ENCODE peak calls at places on chromosomes 16 and 17, in four cellular contexts. H, R, X and Y are unnamed samples.

GRCh38 chr16:4494746-4495490 is 18.7 kb downstream of the HMOX2 start:
- DNase-seq in H (peak; percentile 81), R (peak; percentile 86), X (peak; percentile 58), Y (peak; percentile 57)

GRCh38 chr17:27315322-27315721 is 21.4 kb downstream of the WSB1 start:
- DNase-seq in H (no peak), R (peak; percentile 94), X (no peak), Y (peak; percentile 83)

GRCh38 chr17:8384801-8385335 is 1.9 kb upstream of the RPL26 start:
- DNase-seq in H (peak; percentile 54), R (peak; percentile 93), X (peak; percentile 73), Y (peak; percentile 70)

GRCh38 chr17:41906465-41907184 is 12.1 kb downstream of the ACLY start:
- DNase-seq in H (no peak), R (peak; percentile 35), X (no peak), Y (no peak)

GRCh38 chr17:77388384-77389306 is 247.9 kb downstream of the SEC14L1 start:
- DNase-seq in H (no peak), R (no peak), X (no peak), Y (no peak)

GRCh38 chr17:7023576-7024401 is 939 bp downstream of the BCL6B start:
- DNase-seq in H (peak; percentile 86), R (peak; percentile 70), X (peak; percentile 42), Y (peak; percentile 55)

GRCh38 chr17:57135748-57136342 is 50.8 kb downstream of the AKAP1 start:
- DNase-seq in H (no peak), R (no peak), X (no peak), Y (no peak)

GRCh38 chr16:27980076-27980775 is 83.3 kb downstream of the GSG1L start:
- DNase-seq in H (no peak), R (no peak), X (no peak), Y (no peak)

GRCh38 chr17:80287806-80288579 is 27.3 kb downstream of the RNF213 start:
- DNase-seq in H (no peak), R (no peak), X (no peak), Y (no peak)

GRCh38 chr16:49441366-49441780 is 67.8 kb downstream of the C16orf78 start:
- DNase-seq in H (no peak), R (no peak), X (no peak), Y (peak; percentile 19)

GRCh38 chr17:43018008-43018853 is 4.0 kb downstream of the VAT1 start:
- DNase-seq in H (no peak), R (no peak), X (no peak), Y (no peak)

GRCh38 chr16:4075534-4075933 is 40.7 kb downstream of the ADCY9 start:
- DNase-seq in H (no peak), R (no peak), X (no peak), Y (no peak)

GRCh38 chr16:588639-588888 is 1.3 kb upstream of the RAB40C start:
- DNase-seq in H (no peak), R (peak; percentile 80), X (peak; percentile 25), Y (peak; percentile 83)

GRCh38 chr17:58072862-58073261 is 10.4 kb upstream of the DYNLL2 start:
- DNase-seq in H (no peak), R (no peak), X (no peak), Y (no peak)

GRCh38 chr17:79612468-79613194 is 1.8 kb upstream of the RBFOX3 start:
- DNase-seq in H (peak; percentile 63), R (peak; percentile 5), X (peak; percentile 79), Y (peak; percentile 20)

GRCh38 chr16:2785101-2785991 is 2.0 kb downstream of the PRSS33 start:
- DNase-seq in H (no peak), R (no peak), X (no peak), Y (no peak)
- H3K4me3 ChIP-seq in H (no peak overlapping the region), R (no peak overlapping the region), X (peak overlapping the region; percentile 46), Y (no peak overlapping the region)

DNA sequence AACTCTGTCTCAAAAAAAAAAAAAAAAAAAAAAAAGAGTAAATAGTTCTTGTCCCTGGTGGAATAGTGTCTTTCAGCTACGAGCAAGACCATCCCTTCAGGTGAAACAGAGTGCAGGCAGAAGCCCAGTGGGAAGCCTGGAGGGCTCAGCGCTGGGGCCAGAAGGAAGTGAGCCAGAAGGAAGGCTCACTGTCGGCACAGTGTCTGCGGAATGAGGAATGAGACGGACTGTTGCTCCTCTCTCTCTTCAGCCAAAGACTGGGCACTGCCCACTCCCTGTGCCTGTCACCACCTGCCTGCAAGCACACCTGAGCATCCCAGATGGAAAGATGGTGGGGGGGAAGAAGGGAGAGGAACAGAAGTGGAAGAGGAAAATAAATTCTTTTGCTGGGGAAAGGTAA is 7.5 kb downstream of the RSL1D1 start:
- DNase-seq in H (no peak), R (no peak), X (no peak), Y (no peak)
- H3K4me1 ChIP-seq in H (peaks cover under 1% of the 10 kb centered on the region), R (peaks cover 1% of the 10 kb centered on the region), X (peaks cover 2% of the 10 kb centered on the region), Y (peaks cover 6% of the 10 kb centered on the region)

GRCh38 chr16:17414916-17415315 is 55.8 kb downstream of the XYLT1 start:
- DNase-seq in H (no peak), R (no peak), X (no peak), Y (no peak)
- H3K9ac ChIP-seq in H (no peak overlapping the region), R (no peak overlapping the region), X (no peak overlapping the region), Y (no peak overlapping the region)

DNA sequence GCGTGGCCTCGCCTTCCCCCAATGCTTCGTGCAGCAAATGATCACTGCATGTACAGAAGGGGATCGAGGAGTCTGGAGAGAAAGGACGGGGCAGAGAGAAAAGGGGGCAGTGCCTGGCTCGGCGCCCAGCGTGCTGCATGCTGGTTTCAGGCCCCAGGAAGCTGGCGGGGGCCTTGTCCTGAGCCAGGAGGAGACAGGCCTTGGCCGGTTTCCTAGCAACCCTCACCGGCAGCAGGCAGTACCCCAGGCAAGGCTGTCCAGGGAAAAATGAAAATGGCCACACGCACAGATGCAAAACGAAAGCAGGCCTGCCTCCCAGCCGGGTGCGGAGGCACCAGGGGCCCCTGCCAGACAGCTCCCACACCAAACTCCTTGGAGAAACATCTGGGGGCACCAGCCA is 126.3 kb downstream of the ZFHX3 start:
- DNase-seq in H (no peak), R (peak; percentile 32), X (no peak), Y (peak; percentile 68)
- H3K4me3 ChIP-seq in H (no peak overlapping the region), R (no peak overlapping the region), X (no peak overlapping the region), Y (peak overlapping the region; percentile 3)

GRCh38 chr17:75392559-75392958 is 12.9 kb downstream of the GRB2 start:
- DNase-seq in H (no peak), R (no peak), X (peak; percentile 23), Y (no peak)
- H3K4me1 ChIP-seq in H (peaks cover 30% of the 10 kb centered on the region), R (no peaks in the 10 kb centered on the region), X (peaks cover 30% of the 10 kb centered on the region), Y (peaks cover 44% of the 10 kb centered on the region)

GRCh38 chr16:20910781-20911321 is 10.3 kb downstream of the LYRM1 start:
- DNase-seq in H (peak; percentile 75), R (peak; percentile 92), X (peak; percentile 91), Y (peak; percentile 84)
- H3K9ac ChIP-seq in H (peak overlapping the region; percentile 19), R (no peak overlapping the region), X (peak overlapping the region; percentile 83), Y (peak overlapping the region; percentile 52)

DNA sequence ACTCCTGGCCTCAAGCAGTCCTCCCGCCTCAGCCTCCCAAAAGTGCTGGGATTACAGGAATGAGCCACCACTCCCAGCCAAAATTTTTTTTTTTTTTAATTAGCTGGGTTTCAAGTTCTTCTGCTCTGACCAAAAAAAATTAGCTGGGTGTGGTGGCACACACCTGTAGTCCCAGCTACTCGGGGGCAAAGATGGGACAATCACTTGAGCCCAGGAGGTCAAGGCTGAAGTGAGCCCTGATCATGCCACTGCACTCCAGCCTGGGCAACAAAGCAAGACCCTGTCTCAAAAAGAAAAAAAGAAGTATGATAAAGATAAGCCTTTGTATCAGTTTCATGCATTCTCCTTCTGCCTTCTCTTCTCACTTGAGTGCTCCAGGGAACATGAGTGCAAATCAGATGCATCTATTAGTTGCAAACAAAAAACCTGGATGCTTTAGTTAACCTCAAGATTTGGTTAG is 1.9 kb downstream of the NQO1 start:
- DNase-seq in H (no peak), R (no peak), X (no peak), Y (no peak)
- H3K4me3 ChIP-seq in H (no peak overlapping the region), R (no peak overlapping the region), X (peak overlapping the region; percentile 85), Y (peak overlapping the region; percentile 83)

GRCh38 chr17:48552453-48553189 is 7.7 kb upstream of the HOXB2 start:
- DNase-seq in H (no peak), R (peak; percentile 74), X (no peak), Y (no peak)

GRCh38 chr17:48551206-48551597 is 6.3 kb upstream of the HOXB2 start:
- DNase-seq in H (no peak), R (peak; percentile 42), X (no peak), Y (no peak)

GRCh38 chr17:48550313-48551205 is 5.7 kb upstream of the HOXB2 start:
- DNase-seq in H (no peak), R (peak; percentile 40), X (no peak), Y (no peak)

GRCh38 chr17:48553190-48553547 is 8.3 kb upstream of the HOXB2 start:
- DNase-seq in H (no peak), R (no peak), X (no peak), Y (no peak)

DNA sequence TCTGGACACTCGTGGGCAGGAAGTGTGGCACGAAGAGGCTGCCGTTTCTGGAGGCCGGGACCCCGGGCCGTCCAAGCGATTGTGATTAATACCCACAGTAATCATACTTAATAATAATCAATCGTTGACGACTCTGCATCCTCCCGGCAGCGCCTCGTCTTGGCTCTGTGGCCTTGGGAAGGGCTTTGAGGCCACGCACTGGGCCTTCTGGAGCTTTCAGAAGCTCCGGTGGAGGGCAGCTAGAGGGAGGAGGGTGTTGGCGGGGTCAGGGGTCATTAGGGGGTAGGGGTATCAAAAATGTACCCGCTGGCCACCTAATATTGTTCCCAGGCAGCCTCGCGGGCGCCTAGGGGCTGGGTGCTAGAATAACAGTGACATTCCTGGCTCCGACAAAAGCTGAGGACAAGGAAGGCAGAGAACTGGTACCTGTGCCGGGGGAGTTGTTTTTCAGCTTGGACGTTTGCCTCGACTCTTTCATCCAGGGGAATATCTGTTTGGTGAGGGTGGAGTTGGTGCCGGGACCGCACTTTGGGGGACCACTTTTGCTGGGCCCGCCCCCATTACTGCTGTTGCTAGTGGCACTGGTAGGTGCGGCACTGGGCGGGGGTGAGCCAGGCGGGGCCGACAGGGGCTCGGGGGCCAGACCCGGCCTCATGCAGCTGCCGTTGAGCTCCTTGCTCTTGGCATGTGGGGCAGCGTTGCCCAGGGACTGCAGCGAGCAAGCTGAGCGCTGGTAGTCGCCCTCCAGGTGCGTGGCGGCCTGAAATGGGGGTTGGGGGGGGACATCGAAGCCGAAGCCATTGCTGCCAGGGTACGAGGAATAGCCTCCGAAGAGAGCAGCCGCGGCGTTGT is 6.9 kb upstream of the HOXB2 start:
- DNase-seq in H (no peak), R (peak; percentile 32), X (no peak), Y (no peak)
- H3K4me1 ChIP-seq in H (peaks cover under 1% of the 10 kb centered on the region), R (peaks cover 42% of the 10 kb centered on the region), X (peaks cover 18% of the 10 kb centered on the region), Y (peaks cover 58% of the 10 kb centered on the region)

GRCh38 chr17:38587956-38588771 is 17.6 kb downstream of the SRCIN1 start:
- DNase-seq in H (no peak), R (no peak), X (no peak), Y (no peak)
- H3K9ac ChIP-seq in H (no peak overlapping the region), R (no peak overlapping the region), X (no peak overlapping the region), Y (no peak overlapping the region)

DNA sequence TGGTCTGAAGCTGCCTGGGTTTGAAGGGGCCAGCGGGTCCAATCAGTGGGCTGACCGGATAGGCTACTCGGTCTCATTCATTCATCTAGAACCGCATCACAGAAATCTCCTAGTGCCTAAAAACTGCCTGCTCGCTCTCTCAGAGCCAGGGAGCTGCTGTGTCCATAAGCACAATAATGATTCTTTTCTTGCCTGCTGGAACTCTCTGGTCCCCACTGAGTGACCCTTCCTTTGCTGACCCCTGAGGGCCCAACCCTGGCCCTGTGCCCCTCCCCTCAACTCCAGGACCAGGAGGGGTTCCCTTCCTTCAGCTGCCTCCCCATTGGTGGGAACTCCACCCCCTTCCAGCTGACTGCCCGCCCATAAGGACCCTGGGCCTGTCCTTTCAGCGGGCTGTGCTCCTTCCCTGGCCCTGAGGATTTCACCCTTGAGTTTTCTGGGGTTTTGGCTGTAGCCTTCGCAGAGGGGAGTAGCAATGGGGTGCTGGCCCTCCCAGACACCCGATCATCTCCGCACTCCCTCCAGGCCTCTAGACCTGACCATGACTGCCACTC is 39.5 kb upstream of the DNAH9 start:
- DNase-seq in H (no peak), R (no peak), X (no peak), Y (no peak)
- H3K4me3 ChIP-seq in H (no peak overlapping the region), R (no peak overlapping the region), X (no peak overlapping the region), Y (no peak overlapping the region)